ENCODE peak calls at places on chromosomes 16 and 17, in ten cellular contexts. R is astrocyte of the cerebellum, A is memory B cell, C is activated gamma-delta T cell treated with Interleukin-2 at 50 U/mL for 16 hours, W is breast epithelium, G is RWPE2, M is brain microvascular endothelial cell, B is A549, I is trophoblast cell, Y is ascending aorta. N is an unnamed sample.

GRCh38 chr16:83934684-83934977 is 18.4 kb upstream of the OSGIN1 start:
- DNase-seq in R (no peak), A (no peak), C (no peak), W (no peak), G (no peak), M (no peak), B (no peak), I (no peak), Y (no peak), N (no peak)

GRCh38 chr17:28812980-28813377 is 29.6 kb downstream of the FAM222B start:
- DNase-seq in R (no peak), A (no peak), C (no peak), W (no peak), G (no peak), M (no peak), B (no peak), I (no peak), Y (no peak), N (no peak)

GRCh38 chr16:73048292-73049050 is 543 bp upstream of the ZFHX3 start:
- DNase-seq in R (no peak), A (no peak), C (no peak), W (no peak), G (no peak), M (no peak), B (no peak), I (peak), Y (peak), N (no peak)

GRCh38 chr17:44383363-44383762 is 6.1 kb downstream of the ITGA2B start:
- DNase-seq in R (no peak), A (no peak), C (no peak), W (no peak), G (no peak), M (no peak), B (no peak), I (no peak), Y (no peak), N (no peak)

GRCh38 chr16:84117482-84117843 is 721 bp upstream of the MBTPS1 start:
- DNase-seq in R (no peak), A (no peak), C (peak), W (no peak), G (no peak), M (peak), B (peak), I (peak), Y (no peak), N (peak)

GRCh38 chr16:53061701-53062159 is 6.9 kb downstream of the CHD9 start:
- DNase-seq in R (no peak), A (peak), C (no peak), W (no peak), G (no peak), M (no peak), B (no peak), I (no peak), Y (no peak), N (no peak)

GRCh38 chr16:78122774-78123315 is 23.4 kb downstream of the WWOX start:
- DNase-seq in R (peak), A (no peak), C (no peak), W (no peak), G (no peak), M (peak), B (peak), I (peak), Y (peak), N (peak)

GRCh38 chr16:74461826-74462225 is 40.5 kb upstream of the CLEC18B start:
- DNase-seq in R (peak), A (no peak), C (no peak), W (no peak), G (no peak), M (no peak), B (no peak), I (no peak), Y (no peak), N (no peak)

GRCh38 chr16:1039762-1040161 is 32.8 kb upstream of the SSTR5 start:
- DNase-seq in R (no peak), A (no peak), C (no peak), W (no peak), G (no peak), M (no peak), B (no peak), I (peak), Y (no peak), N (no peak)

GRCh38 chr16:85046957-85047866 is 19.6 kb downstream of the KIAA0513 start:
- DNase-seq in R (no peak), A (no peak), C (no peak), W (no peak), G (no peak), M (no peak), B (no peak), I (no peak), Y (no peak), N (no peak)

GRCh38 chr16:55000595-55000994 is 69.9 kb downstream of the IRX5 start:
- DNase-seq in R (peak), A (no peak), C (no peak), W (no peak), G (no peak), M (peak), B (no peak), I (no peak), Y (no peak), N (no peak)

GRCh38 chr17:65071861-65072260 is 15.3 kb upstream of the GNA13 start:
- DNase-seq in R (no peak), A (no peak), C (no peak), W (no peak), G (peak), M (no peak), B (peak), I (no peak), Y (no peak), N (no peak)

GRCh38 chr16:75225678-75226515 is 7.1 kb downstream of the CTRB1 start:
- DNase-seq in R (no peak), A (no peak), C (no peak), W (no peak), G (no peak), M (no peak), B (no peak), I (no peak), Y (no peak), N (no peak)

GRCh38 chr17:81455387-81455786 is 57.2 kb downstream of the ACTG1 start:
- DNase-seq in R (no peak), A (no peak), C (no peak), W (no peak), G (no peak), M (no peak), B (no peak), I (no peak), Y (no peak), N (no peak)

GRCh38 chr17:28727727-28728363 is 743 bp upstream of the NEK8 start:
- DNase-seq in R (no peak), A (peak), C (peak), W (peak), G (peak), M (peak), B (peak), I (peak), Y (peak), N (no peak)

GRCh38 chr16:15418206-15418605 is 16.2 kb upstream of the BMERB1 start:
- DNase-seq in R (no peak), A (no peak), C (no peak), W (no peak), G (no peak), M (no peak), B (no peak), I (peak), Y (no peak), N (no peak)

GRCh38 chr17:47701603-47702002 is 7.6 kb downstream of the TBKBP1 start:
- DNase-seq in R (no peak), A (no peak), C (no peak), W (no peak), G (peak), M (no peak), B (no peak), I (no peak), Y (no peak), N (no peak)

GRCh38 chr17:82839617-82840292 is at the start of gene ZNF750:
- DNase-seq in R (no peak), A (no peak), C (no peak), W (peak), G (peak), M (no peak), B (no peak), I (peak), Y (no peak), N (no peak)

GRCh38 chr16:20726661-20727060 is 15.0 kb downstream of the THUMPD1 start:
- DNase-seq in R (no peak), A (no peak), C (no peak), W (no peak), G (no peak), M (no peak), B (no peak), I (no peak), Y (no peak), N (no peak)

GRCh38 chr16:85612801-85613608 is at the start of gene GSE1:
- DNase-seq in R (no peak), A (peak), C (peak), W (peak), G (peak), M (peak), B (peak), I (peak), Y (peak), N (peak)

GRCh38 chr16:73527191-73527590 is 479.3 kb upstream of the ZFHX3 start:
- DNase-seq in R (no peak), A (no peak), C (no peak), W (no peak), G (no peak), M (no peak), B (no peak), I (peak), Y (no peak), N (no peak)

GRCh38 chr17:33667052-33667509 is 374.0 kb upstream of the ASIC2 start:
- DNase-seq in R (no peak), A (no peak), C (peak), W (no peak), G (no peak), M (no peak), B (no peak), I (peak), Y (no peak), N (no peak)

GRCh38 chr16:28058839-28059589 is 4.5 kb downstream of the GSG1L start:
- DNase-seq in R (no peak), A (no peak), C (no peak), W (no peak), G (no peak), M (no peak), B (no peak), I (no peak), Y (no peak), N (no peak)

GRCh38 chr16:12497558-12497957 is 306.1 kb downstream of the CPPED1 start:
- DNase-seq in R (no peak), A (no peak), C (no peak), W (no peak), G (no peak), M (no peak), B (no peak), I (no peak), Y (no peak), N (no peak)

GRCh38 chr16:75208242-75208825 is 1.4 kb upstream of the CTRB2 start:
- DNase-seq in R (no peak), A (no peak), C (no peak), W (no peak), G (no peak), M (no peak), B (no peak), I (peak), Y (no peak), N (no peak)

GRCh38 chr17:39036009-39036408 is 68.8 kb upstream of the FBXO47 start:
- DNase-seq in R (no peak), A (no peak), C (no peak), W (no peak), G (no peak), M (no peak), B (no peak), I (peak), Y (no peak), N (no peak)

GRCh38 chr17:40452921-40453378 is 9.7 kb downstream of the IGFBP4 start:
- DNase-seq in R (no peak), A (no peak), C (no peak), W (no peak), G (no peak), M (no peak), B (no peak), I (no peak), Y (no peak), N (no peak)

GRCh38 chr17:18143044-18143936 is 34.7 kb downstream of the MYO15A start:
- DNase-seq in R (no peak), A (no peak), C (no peak), W (no peak), G (no peak), M (no peak), B (peak), I (no peak), Y (no peak), N (no peak)

GRCh38 chr17:4229627-4230026 is 34.2 kb downstream of the ANKFY1 start:
- DNase-seq in R (peak), A (no peak), C (no peak), W (no peak), G (no peak), M (peak), B (no peak), I (peak), Y (no peak), N (no peak)

GRCh38 chr17:79991924-79992656 is 43.6 kb downstream of the TBC1D16 start:
- DNase-seq in R (no peak), A (no peak), C (no peak), W (peak), G (no peak), M (no peak), B (peak), I (no peak), Y (no peak), N (no peak)

GRCh38 chr17:36002631-36003030 is 1.3 kb upstream of the CCL15 start:
- DNase-seq in R (no peak), A (no peak), C (no peak), W (no peak), G (no peak), M (no peak), B (no peak), I (no peak), Y (peak), N (no peak)

GRCh38 chr17:14318109-14318905 is 17.4 kb downstream of the HS3ST3B1 start:
- DNase-seq in R (no peak), A (no peak), C (no peak), W (no peak), G (no peak), M (no peak), B (no peak), I (no peak), Y (no peak), N (no peak)

GRCh38 chr16:23754594-23755483 is at the start of gene CHP2:
- DNase-seq in R (no peak), A (no peak), C (no peak), W (peak), G (no peak), M (no peak), B (no peak), I (no peak), Y (no peak), N (no peak)

GRCh38 chr16:4356820-4357219 is 5.7 kb upstream of the PAM16 start:
- DNase-seq in R (no peak), A (no peak), C (no peak), W (no peak), G (no peak), M (no peak), B (no peak), I (no peak), Y (no peak), N (no peak)

GRCh38 chr16:81568749-81569087 is 124.1 kb downstream of the CMIP start:
- DNase-seq in R (no peak), A (no peak), C (no peak), W (no peak), G (no peak), M (no peak), B (no peak), I (no peak), Y (no peak), N (no peak)

GRCh38 chr16:66588981-66589713 is 9.9 kb downstream of the CMTM2 start:
- DNase-seq in R (no peak), A (peak), C (peak), W (no peak), G (no peak), M (no peak), B (peak), I (peak), Y (no peak), N (peak)

GRCh38 chr16:53984936-53985335 is 281.0 kb downstream of the FTO start:
- DNase-seq in R (no peak), A (no peak), C (no peak), W (no peak), G (no peak), M (no peak), B (no peak), I (no peak), Y (no peak), N (no peak)

GRCh38 chr17:6695051-6695450 is 18.1 kb downstream of the SLC13A5 start:
- DNase-seq in R (no peak), A (no peak), C (no peak), W (no peak), G (no peak), M (no peak), B (no peak), I (no peak), Y (no peak), N (no peak)

GRCh38 chr16:84255050-84255810 is 15.4 kb upstream of the KCNG4 start:
- DNase-seq in R (no peak), A (no peak), C (no peak), W (no peak), G (no peak), M (no peak), B (no peak), I (no peak), Y (no peak), N (no peak)